ENCODE peak calls at places on chromosomes 11 and 22, in five cellular contexts. A is endothelial cell, F is HuH-7, K is H1, X is cerebellum. G is an unnamed sample.
A peak's percentile ranks its signal among the peaks of the same experiment; 100 is the strongest.

GRCh38 chr22:25282671-25283561 is 63.5 kb downstream of the CRYBB2 start:
- DNase-seq in X (no peak), A (peak; percentile 48), K (peak; percentile 78), F (peak; percentile 15), G (no peak)

GRCh38 chr11:70811483-70811882 is 413.2 kb downstream of the CTTN start:
- DNase-seq in K (no peak), X (no peak), A (no peak), F (no peak), G (no peak)

GRCh38 chr11:87304350-87304749 is 266.6 kb downstream of the TMEM135 start:
- DNase-seq in K (no peak), F (no peak), X (no peak), A (no peak), G (no peak)

GRCh38 chr11:15258433-15259350 is 144.0 kb downstream of the INSC start:
- DNase-seq in F (peak; percentile 44), X (no peak), K (no peak), A (no peak), G (no peak)

GRCh38 chr11:45166604-45166897 is 20.1 kb downstream of the PRDM11 start:
- DNase-seq in A (no peak), F (no peak), X (no peak), K (no peak), G (no peak)

GRCh38 chr11:128506999-128507591 is 80.3 kb downstream of the ETS1 start:
- DNase-seq in A (no peak), K (no peak), X (no peak), F (no peak), G (peak; percentile 78)

GRCh38 chr22:50044485-50045143 is 13.5 kb downstream of the TTLL8 start:
- DNase-seq in A (no peak), K (no peak), X (no peak), F (no peak), G (no peak)

GRCh38 chr11:61111786-61112517 is 9.7 kb downstream of the CD5 start:
- DNase-seq in X (no peak), A (no peak), F (no peak), K (no peak), G (peak; percentile 92)

GRCh38 chr11:74697722-74698121 is 33.5 kb downstream of the CHRDL2 start:
- DNase-seq in X (no peak), A (no peak), F (no peak), K (no peak), G (no peak)

GRCh38 chr22:31253949-31254348 is 38.3 kb downstream of the PIK3IP1 start:
- DNase-seq in A (peak; percentile 33), F (no peak), X (no peak), K (no peak), G (no peak)

GRCh38 chr22:19802001-19802880 is 41.7 kb downstream of the TBX1 start:
- DNase-seq in F (no peak), X (no peak), K (no peak), A (no peak), G (no peak)

GRCh38 chr11:70322653-70323052 is 52.2 kb downstream of the PPFIA1 start:
- DNase-seq in K (no peak), F (no peak), A (no peak), X (no peak), G (no peak)

GRCh38 chr11:12448131-12448939 is 71.0 kb downstream of the PARVA start:
- DNase-seq in K (no peak), X (no peak), A (no peak), F (no peak), G (no peak)

GRCh38 chr11:68271023-68271780 is 571 bp downstream of the C11orf24 start:
- DNase-seq in F (peak; percentile 100), A (peak; percentile 57), K (peak; percentile 74), X (peak; percentile 56), G (peak; percentile 87)

GRCh38 chr11:65042899-65043298 is 1.9 kb downstream of the SAC3D1 start:
- DNase-seq in A (no peak), K (no peak), F (no peak), X (no peak), G (no peak)

GRCh38 chr11:17917556-17917955 is 95.3 kb downstream of the SERGEF start:
- DNase-seq in A (no peak), K (no peak), F (no peak), X (no peak), G (no peak)

GRCh38 chr11:76419896-76420295 is 24.9 kb upstream of the EMSY start:
- DNase-seq in F (peak; percentile 32), A (peak; percentile 22), X (no peak), K (peak; percentile 55), G (peak; percentile 60)